ENCODE peak calls at places on chromosome 6, in four cellular contexts. S is NCI-H1092, Q is neural progenitor cell, R is left lung. B is an unnamed sample.

GRCh38 chr6:157216570-157216969 is 106.7 kb downstream of the TMEM242 start:
- DNase-seq in S (no peak), R (no peak), Q (no peak), B (no peak)

GRCh38 chr6:5172057-5172683 is 87.0 kb downstream of the PPP1R3G start:
- DNase-seq in R (no peak), S (no peak), Q (peak; percentile 50), B (peak; percentile 56)

GRCh38 chr6:31737315-31738047 is 1.2 kb upstream of the CLIC1 start:
- DNase-seq in S (peak; percentile 45), Q (peak; percentile 87), R (no peak), B (no peak)

GRCh38 chr6:33082702-33083101 is 6.9 kb downstream of the HLA-DPB1 start:
- DNase-seq in S (no peak), Q (peak; percentile 81), R (no peak), B (no peak)

GRCh38 chr6:118804091-118804490 is 89.9 kb upstream of the ASF1A start:
- DNase-seq in S (no peak), R (no peak), Q (no peak), B (no peak)

GRCh38 chr6:78629154-78629721 is 238.1 kb upstream of the IRAK1BP1 start:
- DNase-seq in Q (no peak), R (no peak), S (no peak), B (no peak)

GRCh38 chr6:121851056-121851455 is 415.6 kb downstream of the GJA1 start:
- DNase-seq in S (no peak), R (no peak), Q (peak; percentile 94), B (no peak)

GRCh38 chr6:30450908-30451818 is 38.1 kb upstream of the HLA-E start:
- DNase-seq in S (no peak), R (peak; percentile 82), Q (peak; percentile 31), B (no peak)

GRCh38 chr6:37130704-37131103 is 39.2 kb upstream of the PIM1 start:
- DNase-seq in Q (no peak), S (no peak), R (peak; percentile 82), B (no peak)

GRCh38 chr6:146850238-146850896 is 251.6 kb downstream of the ADGB start:
- DNase-seq in Q (no peak), S (no peak), R (no peak), B (no peak)

GRCh38 chr6:30743099-30744053 is 889 bp upstream of the FLOT1 start:
- DNase-seq in S (no peak), Q (no peak), R (peak; percentile 63), B (no peak)

GRCh38 chr6:39092124-39092523 is 22.9 kb downstream of the SAYSD1 start:
- DNase-seq in R (no peak), S (peak; percentile 63), Q (peak; percentile 62), B (no peak)

GRCh38 chr6:56914791-56915658 is 39.9 kb upstream of the BEND6 start:
- DNase-seq in R (no peak), Q (no peak), S (no peak), B (no peak)

GRCh38 chr6:72619883-72620696 is 1.8 kb upstream of the KCNQ5 start:
- DNase-seq in S (no peak), Q (peak; percentile 66), R (peak; percentile 52), B (no peak)

GRCh38 chr6:28357036-28357435 is 7.3 kb downstream of the ZKSCAN3 start:
- DNase-seq in R (no peak), S (no peak), Q (no peak), B (no peak)

GRCh38 chr6:154865291-154865690 is 129.8 kb upstream of the TIAM2 start:
- DNase-seq in Q (no peak), R (no peak), S (no peak), B (no peak)

GRCh38 chr6:156963712-156964700 is 186.8 kb downstream of the ARID1B start:
- DNase-seq in R (no peak), S (no peak), Q (no peak), B (no peak)

GRCh38 chr6:1993049-1993448 is 252.4 kb downstream of the GMDS start:
- DNase-seq in R (no peak), Q (no peak), S (no peak), B (no peak)